ENCODE peak calls at places on chromosomes 11 and 22, in eight cellular contexts. O is K562, N is HCT116, S is HL-60, B is SK-N-SH, V is GM23338, T is GM12878, J is HepG2. K is an unnamed sample.
A peak's percentile ranks its signal among the peaks of the same experiment; 100 is the strongest.

GRCh38 chr11:57432017-57432590 is 5.2 kb upstream of the SLC43A3 start:
- DNase-seq in V (no peak), T (no peak), S (peak; percentile 76), J (no peak), O (no peak), B (no peak), N (no peak), K (no peak)

GRCh38 chr22:41243361-41243760 is 2.6 kb upstream of the CHADL start:
- DNase-seq in V (no peak), O (no peak), B (no peak), J (no peak), N (no peak), T (no peak), S (no peak), K (no peak)

GRCh38 chr11:3412837-3413236 is 33.9 kb upstream of the ZNF195 start:
- DNase-seq in V (no peak), J (no peak), T (no peak), S (no peak), O (no peak), N (no peak), B (no peak), K (no peak)

GRCh38 chr11:32911413-32911812 is 18.8 kb downstream of the QSER1 start:
- DNase-seq in O (no peak), J (no peak), N (no peak), V (no peak), T (no peak), S (no peak), B (no peak), K (no peak)

GRCh38 chr11:8867035-8867434 is 44.0 kb upstream of the AKIP1 start:
- DNase-seq in B (no peak), J (no peak), N (no peak), V (no peak), S (no peak), O (no peak), T (no peak), K (no peak)

GRCh38 chr22:28395920-28396447 is 283.7 kb downstream of the TTC28 start:
- DNase-seq in N (no peak), S (no peak), V (no peak), B (no peak), O (no peak), T (no peak), J (peak; percentile 77), K (no peak)

GRCh38 chr22:43007519-43008102 is 7.3 kb downstream of the PACSIN2 start:
- DNase-seq in B (no peak), O (peak; percentile 52), J (peak; percentile 65), N (no peak), V (no peak), T (no peak), S (no peak), K (no peak)

GRCh38 chr11:65384301-65384889 is 1.9 kb upstream of the SLC25A45 start:
- DNase-seq in S (no peak), T (no peak), B (no peak), J (no peak), N (no peak), O (no peak), V (no peak), K (no peak)

GRCh38 chr11:111736191-111736590 is 30.0 kb downstream of the PPP2R1B start:
- DNase-seq in B (no peak), O (no peak), J (no peak), V (no peak), T (no peak), N (no peak), S (no peak), K (no peak)

GRCh38 chr22:41984006-41984405 is 14.6 kb upstream of the WBP2NL start:
- DNase-seq in B (no peak), V (no peak), O (no peak), S (no peak), N (no peak), J (no peak), T (no peak), K (no peak)

GRCh38 chr11:68867067-68867466 is 25.4 kb upstream of the CPT1A start:
- DNase-seq in O (no peak), J (no peak), V (no peak), N (no peak), T (no peak), B (no peak), S (no peak), K (no peak)

GRCh38 chr11:85825590-85825989 is 14.6 kb upstream of the SYTL2 start:
- DNase-seq in S (no peak), J (no peak), O (no peak), N (no peak), T (no peak), V (no peak), B (no peak), K (no peak)

GRCh38 chr11:87256694-87257340 is 219.1 kb downstream of the TMEM135 start:
- DNase-seq in T (no peak), V (no peak), N (no peak), O (no peak), J (no peak), S (no peak), B (no peak), K (no peak)

GRCh38 chr22:40024201-40025061 is 29.7 kb downstream of the FAM83F start:
- DNase-seq in V (peak; percentile 93), B (peak; percentile 85), S (no peak), N (peak; percentile 24), O (peak; percentile 84), J (peak; percentile 54), T (no peak), K (peak; percentile 30)

GRCh38 chr11:64318694-64319420 is 936 bp downstream of the PRDX5 start:
- DNase-seq in T (no peak), O (peak; percentile 71), S (no peak), J (no peak), V (peak; percentile 50), B (no peak), N (no peak), K (no peak)

DNA sequence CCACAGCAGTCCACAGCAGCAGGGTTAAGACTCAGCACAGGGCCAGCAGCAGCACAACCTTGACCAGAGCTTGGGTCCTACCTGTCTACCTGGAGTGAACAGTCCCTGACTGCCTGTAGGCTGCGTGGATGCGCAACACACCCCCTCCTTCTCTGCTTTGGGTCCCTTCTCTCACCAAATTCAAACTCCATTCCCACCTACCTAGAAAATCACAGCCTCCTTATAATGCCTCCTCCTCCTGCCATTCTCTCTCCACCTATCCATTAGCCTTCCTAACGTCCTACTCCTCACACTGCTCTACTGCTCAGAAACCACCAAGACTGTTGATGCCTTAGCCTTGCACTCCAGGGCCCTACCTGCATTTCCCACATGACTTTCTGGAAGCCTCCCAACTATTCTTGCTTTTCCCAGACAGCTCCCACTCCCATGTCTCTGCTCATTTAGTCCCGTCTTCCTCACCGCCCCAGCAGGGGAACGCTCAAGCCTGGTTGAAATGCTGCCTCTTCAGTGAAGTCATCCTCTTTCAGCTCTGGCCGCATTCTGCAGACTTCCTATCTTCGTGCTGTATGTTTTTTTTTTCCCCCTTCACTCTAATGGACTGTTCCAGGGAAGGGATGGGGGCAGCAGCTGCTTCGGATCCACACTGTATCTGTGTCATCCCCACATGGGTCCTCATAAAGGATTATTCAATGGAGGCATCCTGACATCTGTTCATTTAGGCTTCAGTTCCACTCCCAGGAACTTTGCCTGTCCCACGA is 3.3 kb downstream of the IL18BP start:
- DNase-seq in N (no peak), V (no peak), J (no peak), O (no peak), B (no peak), T (no peak), S (no peak), K (no peak)
- TF ChIP-seq POLR2AphosphoS5 in N (peak; percentile 30), V (no peak), J (peak; percentile 24), O (peak; percentile 55), B (peak; percentile 56), T (peak; percentile 42), S (peak; percentile 21), K (peak; percentile 54)

DNA sequence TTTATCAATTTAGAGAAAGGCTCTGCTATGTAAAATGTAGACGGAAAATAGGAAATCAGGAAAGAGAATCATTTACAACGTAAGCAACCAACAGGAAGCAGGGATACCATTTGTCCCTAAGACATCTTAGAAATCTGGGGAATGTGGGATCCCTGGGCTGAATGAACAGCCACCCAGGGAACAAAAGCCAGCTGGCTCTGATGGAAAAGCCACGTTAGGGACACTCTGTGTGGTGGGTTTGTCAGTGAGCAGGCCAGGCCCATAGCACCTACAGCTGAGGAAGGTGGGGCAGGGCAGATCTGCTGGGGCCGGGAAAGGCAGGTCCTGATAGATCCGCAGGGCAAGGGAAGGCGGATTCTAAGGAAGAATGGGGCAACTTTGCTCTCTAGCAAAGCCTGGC is 87.1 kb upstream of the CSNK2A3 start:
- DNase-seq in S (no peak), N (no peak), T (no peak), V (peak; percentile 73), O (no peak), J (no peak), B (no peak), K (no peak)
- TF ChIP-seq REST in S (no peak), N (no peak), T (no peak), V (no peak), O (no peak), J (no peak), B (no peak), K (no peak)

GRCh38 chr11:17556999-17557398 is 9.9 kb downstream of the OTOG start:
- DNase-seq in S (no peak), T (no peak), V (no peak), J (no peak), N (no peak), B (no peak), O (no peak), K (no peak)
- TF ChIP-seq POLR2AphosphoS5 in S (no peak), T (no peak), V (no peak), J (no peak), N (no peak), B (no peak), O (no peak), K (no peak)

GRCh38 chr11:34558673-34559072 is 45.1 kb upstream of the ELF5 start:
- DNase-seq in S (no peak), J (no peak), O (no peak), V (no peak), T (no peak), B (no peak), N (no peak), K (no peak)

GRCh38 chr11:34552270-34552669 is 38.7 kb upstream of the ELF5 start:
- DNase-seq in J (no peak), N (no peak), V (no peak), T (no peak), B (no peak), S (peak; percentile 35), O (no peak), K (no peak)

GRCh38 chr11:34560511-34560910 is 46.9 kb upstream of the ELF5 start:
- DNase-seq in J (no peak), V (no peak), N (no peak), T (no peak), B (no peak), S (no peak), O (no peak), K (no peak)

DNA sequence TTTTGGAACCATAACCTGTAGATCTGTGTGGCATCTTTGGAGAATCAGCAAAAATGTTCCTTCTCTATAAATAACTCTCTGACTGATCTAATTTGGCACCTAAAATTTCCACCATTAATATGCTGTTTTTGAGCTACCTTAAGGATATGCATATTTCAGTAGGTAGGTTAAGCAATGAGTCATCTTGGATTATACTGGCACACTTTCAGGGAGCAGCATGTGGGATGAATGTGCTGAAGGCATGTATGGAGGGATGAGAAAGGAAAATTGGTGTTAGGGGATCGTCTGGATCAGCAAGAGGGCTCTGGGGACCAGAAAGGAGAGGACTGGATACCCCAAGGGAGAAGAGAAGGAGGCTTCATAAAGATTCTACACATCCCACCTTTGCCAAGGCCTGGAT is 44.6 kb upstream of the ELF5 start:
- DNase-seq in T (no peak), N (no peak), B (no peak), O (no peak), V (no peak), S (no peak), J (no peak), K (no peak)
- TF ChIP-seq REST in T (no peak), N (no peak), B (no peak), O (no peak), V (no peak), S (no peak), J (no peak), K (no peak)

K was measured in Panc1.